ENCODE peak calls at places on chromosomes 4 and X, in nine cellular contexts. L is tibial nerve, T is foreskin fibroblast, U is fibroblast of the aortic adventitia, Z is AG10803, V is fibroblast of lung, R is upper lobe of right lung, W is NB4, G is fibroblast of pulmonary artery. N is an unnamed sample.

GRCh38 chr4:182495111-182495510 is 251.9 kb downstream of the TENM3 start:
- DNase-seq in T (no peak), L (no peak), V (no peak), R (no peak), G (no peak), Z (no peak), W (no peak), U (no peak), N (no peak)

GRCh38 chr4:157804986-157805385 is 367.8 kb downstream of the GASK1B start:
- DNase-seq in L (no peak), Z (no peak), V (peak; percentile 13), G (peak; percentile 19), T (peak; percentile 41), W (no peak), R (no peak), U (no peak), N (no peak)

GRCh38 chrX:71515039-71515398 is 17.9 kb upstream of the OGT start:
- DNase-seq in Z (peak; percentile 58), W (no peak), T (peak; percentile 67), G (no peak), L (peak; percentile 9), U (peak; percentile 44), R (no peak), V (no peak), N (no peak)

GRCh38 chrX:85001344-85001743 is 2.3 kb upstream of the APOOL start:
- DNase-seq in R (no peak), W (no peak), Z (no peak), U (no peak), G (no peak), V (no peak), T (no peak), L (no peak), N (no peak)

GRCh38 chrX:19636989-19637388 is 121.7 kb upstream of the MAP3K15 start:
- DNase-seq in T (no peak), W (no peak), U (no peak), R (no peak), Z (no peak), G (no peak), L (no peak), V (no peak), N (no peak)

GRCh38 chrX:129600981-129601424 is 53.8 kb downstream of the APLN start:
- DNase-seq in V (peak; percentile 15), U (peak; percentile 43), W (peak; percentile 43), T (peak; percentile 61), R (no peak), L (no peak), Z (peak; percentile 22), G (peak; percentile 33), N (no peak)

GRCh38 chr4:107349266-107349665 is 313.2 kb upstream of the DKK2 start:
- DNase-seq in L (no peak), G (no peak), V (peak; percentile 80), W (no peak), Z (peak; percentile 3), T (peak; percentile 46), R (no peak), U (no peak), N (peak; percentile 14)

GRCh38 chr4:88828846-88829245 is 131.2 kb upstream of the NAP1L5 start:
- DNase-seq in Z (peak; percentile 69), R (no peak), G (peak; percentile 59), W (no peak), U (peak; percentile 57), L (no peak), V (no peak), T (peak; percentile 22), N (no peak)

GRCh38 chr4:175070444-175070843 is 152.3 kb downstream of the ADAM29 start:
- DNase-seq in G (no peak), V (no peak), R (no peak), T (no peak), Z (no peak), U (no peak), W (no peak), L (no peak), N (no peak)

GRCh38 chrX:12999422-12999821 is 24.5 kb downstream of the TMSB4X start:
- DNase-seq in T (no peak), L (no peak), R (no peak), Z (no peak), U (no peak), W (peak; percentile 54), V (peak; percentile 33), G (no peak), N (no peak)

GRCh38 chr4:48254381-48255072 is 15.1 kb downstream of the TEC start:
- DNase-seq in T (peak; percentile 98), V (peak; percentile 98), W (no peak), Z (peak; percentile 42), L (no peak), G (peak; percentile 79), R (no peak), U (peak; percentile 98), N (peak; percentile 75)

GRCh38 chr4:8523175-8523574 is 57.0 kb upstream of the GPR78 start:
- DNase-seq in G (no peak), Z (no peak), R (no peak), U (no peak), T (no peak), L (no peak), V (no peak), W (no peak), N (no peak)

GRCh38 chr4:37885496-37885895 is 5.4 kb upstream of the TBC1D1 start:
- DNase-seq in G (peak; percentile 72), U (peak; percentile 70), L (no peak), Z (no peak), R (no peak), T (no peak), V (peak; percentile 56), W (peak; percentile 54), N (no peak)

GRCh38 chrX:87338510-87338909 is 179.1 kb upstream of the KLHL4 start:
- DNase-seq in Z (no peak), T (no peak), G (peak; percentile 53), V (peak; percentile 3), L (no peak), W (peak; percentile 51), R (no peak), U (peak; percentile 42), N (no peak)

GRCh38 chr4:152079543-152080293 is 318.9 kb upstream of the GATB start:
- DNase-seq in R (no peak), W (no peak), T (no peak), G (no peak), L (no peak), V (no peak), U (no peak), Z (no peak), N (no peak)

GRCh38 chr4:37661643-37662221 is 24.4 kb downstream of the RELL1 start:
- DNase-seq in L (no peak), Z (peak; percentile 64), T (peak; percentile 70), V (peak; percentile 79), U (peak; percentile 61), W (no peak), G (no peak), R (no peak), N (peak; percentile 59)

DNA sequence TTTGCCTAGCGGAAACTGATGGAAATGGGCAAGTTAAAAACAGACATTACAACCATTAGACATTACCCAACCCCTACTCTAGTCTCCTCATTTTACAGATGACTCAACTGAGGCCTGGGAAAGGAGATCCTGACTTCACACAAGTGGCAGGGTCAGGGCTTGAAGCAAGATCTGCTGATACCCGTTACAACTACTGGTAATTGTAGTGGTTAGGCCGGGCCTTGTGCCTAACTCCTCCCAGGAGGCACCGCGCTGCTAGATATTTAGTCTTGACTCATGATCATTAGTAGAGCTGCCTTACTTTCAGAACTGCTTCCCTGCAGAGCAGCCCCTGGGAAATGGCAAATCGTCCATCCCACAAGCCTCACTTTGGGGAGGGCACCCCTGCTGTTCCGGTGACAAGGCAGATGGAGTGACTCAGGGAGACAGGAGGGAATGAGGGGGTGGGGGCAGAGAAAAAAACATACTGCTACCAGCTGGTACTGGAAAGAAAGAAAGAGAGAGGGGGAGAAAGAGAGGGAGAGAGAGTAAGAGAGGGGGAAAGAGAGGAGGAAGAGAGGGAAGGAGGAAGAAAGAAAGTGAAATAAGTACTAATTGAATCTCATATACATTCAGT is 12.2 kb downstream of the ARHGEF6 start:
- DNase-seq in Z (peak; percentile 94), T (peak; percentile 92), R (no peak), U (peak; percentile 90), L (peak; percentile 32), W (peak; percentile 95), V (peak; percentile 94), G (peak; percentile 77), N (peak; percentile 90)
- H3K4me3 ChIP-seq in Z (no peak overlapping the region), T (no peak overlapping the region), R (no peak overlapping the region), U (no peak overlapping the region), L (peak overlapping the region; percentile 65), W (peak overlapping the region; percentile 51), V (peak overlapping the region; percentile 63), G (no peak overlapping the region), N (no peak overlapping the region)

GRCh38 chrX:144715356-144715755 is 531.9 kb upstream of the SPANXN1 start:
- DNase-seq in L (no peak), U (no peak), W (no peak), Z (no peak), R (no peak), G (peak; percentile 3), V (no peak), T (no peak), N (peak; percentile 26)

GRCh38 chrX:144717682-144718081 is 529.6 kb upstream of the SPANXN1 start:
- DNase-seq in R (no peak), Z (no peak), W (no peak), T (no peak), L (no peak), G (no peak), V (no peak), U (no peak), N (no peak)

GRCh38 chrX:144716187-144716586 is 531.1 kb upstream of the SPANXN1 start:
- DNase-seq in G (no peak), R (no peak), U (no peak), T (no peak), W (no peak), Z (no peak), L (no peak), V (no peak), N (no peak)
- H3K4me3 ChIP-seq in G (no peak overlapping the region), R (no peak overlapping the region), U (no peak overlapping the region), T (no peak overlapping the region), W (no peak overlapping the region), Z (no peak overlapping the region), L (no peak overlapping the region), V (no peak overlapping the region), N (no peak overlapping the region)

GRCh38 chr4:109801895-109802319 is at the start of gene CFI:
- DNase-seq in L (no peak), Z (peak; percentile 67), G (peak; percentile 83), V (peak; percentile 90), U (peak; percentile 84), T (peak; percentile 45), R (no peak), W (no peak), N (peak; percentile 31)
- H3K4me3 ChIP-seq in L (peak within 1 kb of the TSS; percentile 33), Z (no peak within 1 kb of the TSS), G (peak within 1 kb of the TSS; percentile 50), V (peak within 1 kb of the TSS; percentile 1), U (peak within 1 kb of the TSS; percentile 49), T (no peak within 1 kb of the TSS), R (peak within 1 kb of the TSS; percentile 43), W (no peak within 1 kb of the TSS), N (no peak within 1 kb of the TSS)

DNA sequence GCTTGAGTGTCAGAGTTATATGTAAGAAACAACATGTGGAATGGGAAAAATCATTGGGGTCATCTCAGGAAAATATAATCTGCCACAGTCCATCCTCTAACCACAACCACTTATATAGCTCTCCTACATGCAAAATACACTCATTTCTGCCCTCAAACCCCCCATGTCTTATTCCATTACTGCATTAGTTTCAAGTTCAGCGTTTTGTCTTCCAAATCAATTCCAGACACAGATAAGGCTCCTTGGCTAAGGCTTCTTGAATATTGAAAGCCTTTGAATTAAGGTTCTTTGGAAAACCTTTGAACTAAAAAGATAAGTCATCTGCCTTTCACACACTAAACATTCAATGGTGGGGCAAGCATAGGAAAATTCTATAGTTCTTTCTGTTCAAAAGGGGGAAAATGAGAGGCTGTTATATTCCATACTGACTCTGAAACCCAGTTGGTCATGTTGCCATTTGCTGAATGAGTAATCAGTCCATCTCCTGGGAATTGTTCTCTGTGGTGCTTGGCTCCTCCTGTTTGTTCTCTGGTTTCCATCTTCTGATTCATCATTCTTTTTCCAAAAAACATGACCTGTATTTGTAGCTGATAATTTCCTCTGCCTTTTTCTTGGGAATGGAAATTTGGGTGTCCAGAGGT is 218.7 kb downstream of the BMPR1B start:
- DNase-seq in T (peak; percentile 76), U (peak; percentile 94), G (peak; percentile 80), Z (peak; percentile 78), V (peak; percentile 79), R (no peak), W (no peak), L (no peak), N (peak; percentile 93)
- H3K4me3 ChIP-seq in T (no peak overlapping the region), U (no peak overlapping the region), G (no peak overlapping the region), Z (no peak overlapping the region), V (no peak overlapping the region), R (no peak overlapping the region), W (no peak overlapping the region), L (no peak overlapping the region), N (no peak overlapping the region)

N was measured in skeletal muscle cell.